ENCODE peak calls at places on chromosomes 4 and X, in eight cellular contexts. G is breast epithelium, B is stomach, I is thyroid gland, H is Peyer's patch, V is esophagus muscularis mucosa, D is heart left ventricle, Y is tibial nerve. J is an unnamed sample. For H3K4me1, the result is how much of the 10 kb centered on the place peaks cover.

GRCh38 chrX:55161581-55161980 is 58.6 kb upstream of the PAGE5 start:
- DNase-seq in G (no peak), B (no peak), I (no peak), H (no peak), V (no peak), D (no peak), Y (no peak), J (no peak)

GRCh38 chr4:8688041-8688907 is 95.7 kb downstream of the CPZ start:
- DNase-seq in G (no peak), B (no peak), I (no peak), H (no peak), V (no peak), D (no peak), Y (peak), J (peak)

GRCh38 chr4:55398461-55398860 is 2.7 kb downstream of the TMEM165 start:
- DNase-seq in G (no peak), B (no peak), I (no peak), H (no peak), V (no peak), D (no peak), Y (no peak), J (no peak)

GRCh38 chr4:146545102-146545501 is 23.4 kb upstream of the SLC10A7 start:
- DNase-seq in G (no peak), B (no peak), I (no peak), H (no peak), V (no peak), D (no peak), Y (no peak), J (no peak)

GRCh38 chr4:90495936-90496335 is 368.7 kb downstream of the CCSER1 start:
- DNase-seq in G (no peak), B (no peak), I (no peak), H (no peak), V (no peak), D (no peak), Y (no peak), J (no peak)

GRCh38 chrX:77924320-77924859 is 13.9 kb downstream of the ATP7A start:
- DNase-seq in G (no peak), B (no peak), I (no peak), H (no peak), V (no peak), D (no peak), Y (no peak), J (no peak)

GRCh38 chrX:129825746-129826505 is 17.8 kb downstream of the ZDHHC9 start:
- DNase-seq in G (no peak), B (no peak), I (no peak), H (peak), V (no peak), D (no peak), Y (no peak), J (no peak)

GRCh38 chr4:128810331-128810870 is 901 bp downstream of the JADE1 start:
- DNase-seq in G (peak), B (peak), I (peak), H (no peak), V (no peak), D (peak), Y (no peak), J (peak)

GRCh38 chr4:81118086-81118485 is 87.6 kb downstream of the BMP3 start:
- DNase-seq in G (no peak), B (no peak), I (no peak), H (no peak), V (no peak), D (no peak), Y (no peak), J (no peak)

GRCh38 chr4:28842271-28842670 is 1877.9 kb upstream of the PCDH7 start:
- DNase-seq in G (no peak), B (no peak), I (no peak), H (no peak), V (no peak), D (no peak), Y (no peak), J (no peak)

GRCh38 chr4:16461362-16461761 is 235.1 kb upstream of the TAPT1 start:
- DNase-seq in G (no peak), B (no peak), I (no peak), H (no peak), V (no peak), D (no peak), Y (no peak), J (no peak)

GRCh38 chr4:127162741-127163140 is 470.0 kb upstream of the INTU start:
- DNase-seq in G (no peak), B (no peak), I (peak), H (no peak), V (no peak), D (no peak), Y (no peak), J (no peak)

GRCh38 chr4:186458050-186458449 is 97.3 kb downstream of the MTNR1A start:
- DNase-seq in G (no peak), B (no peak), I (no peak), H (no peak), V (no peak), D (no peak), Y (no peak), J (no peak)

GRCh38 chr4:162408309-162408708 is 244.5 kb upstream of the FSTL5 start:
- DNase-seq in G (no peak), B (peak), I (peak), H (peak), V (no peak), D (no peak), Y (no peak), J (no peak)

GRCh38 chr4:3781193-3781886 is 15.2 kb downstream of the ADRA2C start:
- DNase-seq in G (no peak), B (no peak), I (no peak), H (no peak), V (no peak), D (no peak), Y (no peak), J (no peak)

GRCh38 chr4:70583952-70584834 is 7.9 kb upstream of the AMBN start:
- DNase-seq in G (no peak), B (peak), I (no peak), H (no peak), V (no peak), D (no peak), Y (no peak), J (no peak)

GRCh38 chrX:6382284-6382683 is 152.6 kb downstream of the VCX3A start:
- DNase-seq in G (no peak), B (peak), I (no peak), H (no peak), V (no peak), D (no peak), Y (no peak), J (no peak)

GRCh38 chr4:165873298-165874071 is 448 bp downstream of the TLL1 start:
- DNase-seq in G (no peak), B (peak), I (peak), H (peak), V (no peak), D (peak), Y (no peak), J (peak)

GRCh38 chr4:123889376-123889945 is 492.9 kb downstream of the SPRY1 start:
- DNase-seq in G (no peak), B (no peak), I (no peak), H (no peak), V (no peak), D (no peak), Y (no peak), J (no peak)

GRCh38 chrX:10051866-10052265 is 84.7 kb downstream of the CLDN34 start:
- DNase-seq in G (peak), B (no peak), I (no peak), H (no peak), V (no peak), D (no peak), Y (no peak), J (no peak)

GRCh38 chr4:24042094-24042493 is 152.2 kb upstream of the PPARGC1A start:
- DNase-seq in G (no peak), B (no peak), I (no peak), H (no peak), V (no peak), D (no peak), Y (no peak), J (no peak)

GRCh38 chr4:76301068-76301774 is 5.3 kb upstream of the STBD1 start:
- DNase-seq in G (no peak), B (no peak), I (no peak), H (no peak), V (no peak), D (no peak), Y (no peak), J (no peak)

GRCh38 chr4:25817059-25817681 is 45.6 kb downstream of the SEL1L3 start:
- DNase-seq in G (no peak), B (no peak), I (no peak), H (no peak), V (no peak), D (no peak), Y (no peak), J (no peak)

GRCh38 chr4:25814737-25815136 is 48.1 kb downstream of the SEL1L3 start:
- DNase-seq in G (no peak), B (no peak), I (no peak), H (no peak), V (no peak), D (no peak), Y (no peak), J (no peak)

GRCh38 chr4:25816591-25817058 is 46.2 kb downstream of the SEL1L3 start:
- DNase-seq in G (no peak), B (no peak), I (no peak), H (no peak), V (no peak), D (no peak), Y (no peak), J (no peak)

GRCh38 chr4:25814323-25814722 is 48.5 kb downstream of the SEL1L3 start:
- DNase-seq in G (no peak), B (peak), I (no peak), H (no peak), V (no peak), D (peak), Y (peak), J (no peak)

DNA sequence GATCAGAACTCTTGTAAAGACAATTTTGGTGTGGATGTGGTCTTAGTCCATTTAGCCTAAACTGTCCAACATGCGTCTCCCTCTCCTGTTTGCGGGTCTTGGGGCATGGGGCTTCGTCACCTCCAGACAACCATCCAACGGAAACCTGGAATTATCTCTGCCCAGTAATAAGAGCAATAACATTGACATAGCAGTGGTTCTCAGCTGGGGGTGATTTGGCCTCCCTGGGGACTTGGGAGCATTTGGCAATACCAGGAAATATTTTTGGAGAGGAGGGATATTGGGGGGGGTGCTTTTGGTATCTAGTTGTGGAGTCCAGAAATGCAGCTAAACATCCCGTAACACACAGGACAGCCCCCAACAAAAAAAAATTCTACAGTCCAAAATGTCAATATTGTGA is 47.2 kb downstream of the SEL1L3 start:
- DNase-seq in G (no peak), B (no peak), I (no peak), H (no peak), V (no peak), D (no peak), Y (no peak), J (no peak)
- H3K4me1 ChIP-seq in G (under half), B (under half), I (under half), H (under half), V (under half), D (under half), Y (under half), J (under half)

DNA sequence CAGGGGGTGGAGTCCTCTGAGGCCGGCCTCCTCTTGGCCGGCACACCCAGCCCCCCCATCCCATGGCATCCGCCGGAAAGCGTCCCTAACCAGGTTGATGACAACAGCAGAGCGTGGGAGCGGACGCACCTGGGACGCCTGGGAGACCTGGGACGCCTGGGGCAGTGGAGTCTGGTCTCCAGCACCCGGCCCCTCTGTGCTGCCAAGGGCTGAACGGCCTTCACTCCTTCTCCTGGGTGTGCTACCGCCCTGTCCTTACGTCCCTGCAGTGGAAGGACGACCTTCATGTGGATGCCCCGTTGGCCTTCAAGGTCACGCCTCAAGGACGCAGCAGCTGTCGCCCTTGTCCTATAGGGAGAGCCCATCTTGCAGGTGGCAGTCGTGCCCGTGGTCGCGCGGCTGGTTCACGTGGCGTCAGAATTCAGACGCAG is 26.9 kb downstream of the NKX1-1 start:
- DNase-seq in G (no peak), B (no peak), I (no peak), H (no peak), V (no peak), D (no peak), Y (no peak), J (peak)
- TF ChIP-seq POLR2A in G (no peak), B (no peak), I (no peak), H (no peak), V (no peak), D (no peak), Y (no peak), J (no peak)

GRCh38 chr4:38675167-38676121 is 11.4 kb downstream of the KLF3 start:
- DNase-seq in G (peak), B (peak), I (peak), H (no peak), V (peak), D (peak), Y (peak), J (no peak)

GRCh38 chr4:38678078-38678477 is 14.1 kb downstream of the KLF3 start:
- DNase-seq in G (no peak), B (no peak), I (no peak), H (no peak), V (peak), D (no peak), Y (no peak), J (no peak)

GRCh38 chr4:38674206-38675144 is 10.5 kb downstream of the KLF3 start:
- DNase-seq in G (no peak), B (no peak), I (peak), H (no peak), V (peak), D (no peak), Y (no peak), J (no peak)

GRCh38 chr4:38677466-38677865 is 13.5 kb downstream of the KLF3 start:
- DNase-seq in G (no peak), B (no peak), I (no peak), H (no peak), V (peak), D (no peak), Y (no peak), J (no peak)

GRCh38 chr4:38676986-38677385 is 13.0 kb downstream of the KLF3 start:
- DNase-seq in G (no peak), B (no peak), I (no peak), H (no peak), V (peak), D (no peak), Y (no peak), J (no peak)
- H3K4me1 ChIP-seq in G (under half), B (half or more), I (half or more), H (half or more), V (half or more), D (half or more), Y (half or more), J (half or more)

GRCh38 chrX:43218198-43218597 is 437.9 kb upstream of the MAOA start:
- DNase-seq in G (no peak), B (no peak), I (no peak), H (no peak), V (no peak), D (no peak), Y (no peak), J (no peak)
- TF ChIP-seq POLR2A in G (no peak), B (no peak), I (no peak), H (no peak), V (no peak), D (no peak), Y (no peak), J (no peak)

GRCh38 chr4:11354531-11354930 is 74.2 kb downstream of the HS3ST1 start:
- DNase-seq in G (no peak), B (no peak), I (no peak), H (no peak), V (peak), D (no peak), Y (no peak), J (no peak)

DNA sequence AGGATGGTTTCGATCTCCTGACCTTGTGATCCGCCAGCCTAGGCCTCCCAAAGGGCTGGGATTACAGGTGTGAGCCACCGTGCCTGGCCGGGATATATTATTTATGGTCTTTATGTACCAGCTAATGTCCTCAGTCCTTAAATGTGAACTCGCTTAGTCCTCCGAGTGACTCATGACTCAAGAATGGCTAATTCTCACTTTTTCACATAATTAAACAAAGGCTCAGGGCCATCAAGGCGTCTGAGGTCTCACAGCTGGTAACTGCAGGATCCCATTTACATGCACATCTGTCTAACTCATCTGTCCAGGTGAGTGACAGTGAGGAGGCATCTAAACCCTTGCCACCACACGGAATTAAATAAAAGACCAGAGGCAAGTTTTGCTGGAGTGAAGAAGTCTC is 73.5 kb downstream of the HS3ST1 start:
- DNase-seq in G (no peak), B (no peak), I (no peak), H (no peak), V (no peak), D (no peak), Y (no peak), J (no peak)
- H3K4me1 ChIP-seq in G (under half), B (under half), I (under half), H (under half), V (under half), D (under half), Y (under half), J (under half)

GRCh38 chrX:11111038-11111851 is at the start of gene HCCS:
- DNase-seq in G (peak), B (peak), I (peak), H (peak), V (peak), D (peak), Y (peak), J (peak)
- TF ChIP-seq POLR2A in G (peak), B (no peak), I (no peak), H (peak), V (peak), D (peak), Y (no peak), J (no peak)

GRCh38 chr4:40623707-40624106 is 6.0 kb downstream of the RBM47 start:
- DNase-seq in G (no peak), B (no peak), I (no peak), H (no peak), V (no peak), D (no peak), Y (no peak), J (no peak)
- H3K4me1 ChIP-seq in G (under half), B (under half), I (under half), H (under half), V (under half), D (under half), Y (under half), J (under half)

DNA sequence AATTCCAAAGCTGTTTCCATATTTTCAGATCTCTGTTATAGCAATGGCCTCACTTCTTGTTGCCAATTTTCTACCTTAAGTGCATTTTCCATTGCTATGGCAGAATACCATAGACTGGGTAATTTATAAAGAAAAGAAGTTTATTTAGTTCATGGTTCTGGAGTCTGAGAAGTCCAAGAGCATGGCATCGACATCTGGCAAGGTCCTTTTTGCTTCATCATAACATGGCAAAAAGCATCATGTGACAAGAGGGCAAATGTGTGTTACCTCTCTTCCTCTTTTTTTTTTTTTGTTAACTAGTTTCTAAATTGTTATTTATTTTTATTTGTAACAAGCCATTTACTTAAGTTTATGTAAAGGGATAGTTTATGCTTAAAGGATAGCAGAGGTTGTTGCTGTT is 45.2 kb upstream of the SYTL5 start:
- DNase-seq in G (no peak), B (no peak), I (no peak), H (no peak), V (no peak), D (no peak), Y (no peak), J (no peak)
- TF ChIP-seq POLR2A in G (no peak), B (no peak), I (no peak), H (no peak), V (no peak), D (no peak), Y (no peak), J (no peak)

GRCh38 chr4:26815199-26815598 is 45.4 kb upstream of the STIM2 start:
- DNase-seq in G (no peak), B (no peak), I (no peak), H (no peak), V (no peak), D (no peak), Y (no peak), J (no peak)
- H3K4me1 ChIP-seq in G (under half), B (under half), I (under half), H (under half), V (under half), D (under half), Y (under half), J (under half)